ENCODE peak calls at places on chromosome 13, in four cellular contexts. D is hypothalamus, Z is foreskin fibroblast, O is HS-5. A is an unnamed sample.

GRCh38 chr13:109314101-109314500 is 472.3 kb downstream of the IRS2 start:
- DNase-seq in D (no peak), Z (no peak), O (no peak), A (no peak)

GRCh38 chr13:113040597-113041292 is 64.8 kb upstream of the F7 start:
- DNase-seq in D (peak), O (no peak), Z (no peak), A (no peak)

GRCh38 chr13:27619711-27620376 is 485 bp downstream of the LNX2 start:
- DNase-seq in Z (peak), D (no peak), O (no peak), A (peak)

GRCh38 chr13:30373727-30374126 is 48.6 kb upstream of the UBE2L5 start:
- DNase-seq in D (no peak), Z (no peak), O (no peak), A (no peak)

GRCh38 chr13:114112231-114112825 is 20.1 kb downstream of the RASA3 start:
- DNase-seq in D (no peak), Z (no peak), O (no peak), A (no peak)

GRCh38 chr13:39266426-39266825 is 228.2 kb downstream of the NHLRC3 start:
- DNase-seq in O (no peak), Z (no peak), D (no peak), A (no peak)

GRCh38 chr13:106143392-106143791 is 392.1 kb downstream of the EFNB2 start:
- DNase-seq in O (no peak), Z (peak), D (no peak), A (no peak)

GRCh38 chr13:28337196-28338045 is 157.5 kb downstream of the FLT1 start:
- DNase-seq in O (peak), Z (peak), D (no peak), A (peak)

GRCh38 chr13:63433546-63434150 is 2018.0 kb upstream of the PCDH20 start:
- DNase-seq in Z (peak), D (no peak), O (no peak), A (no peak)

GRCh38 chr13:113649212-113649611 is 8.8 kb downstream of the ATP4B start:
- DNase-seq in O (no peak), D (no peak), Z (no peak), A (no peak)

GRCh38 chr13:74322562-74322961 is 188.4 kb upstream of the KLF12 start:
- DNase-seq in O (no peak), Z (no peak), D (no peak), A (no peak)

GRCh38 chr13:110629735-110630134 is 14.4 kb downstream of the NAXD start:
- DNase-seq in D (no peak), Z (no peak), O (no peak), A (no peak)

A was measured in GM23248.